ENCODE peak calls at places on chromosomes 13 and 19, in ten cellular contexts. M, O, P, U, J, B, Q, Y, N and C are unnamed samples.

GRCh38 chr19:48632692-48633147 is 4.5 kb downstream of the DBP start:
- DNase-seq in M (no peak), O (no peak), P (no peak), U (no peak), J (no peak), B (no peak), Q (no peak), Y (no peak), N (no peak), C (no peak)

GRCh38 chr13:97568850-97569249 is 134.9 kb downstream of the RAP2A start:
- DNase-seq in M (no peak), O (no peak), P (no peak), U (no peak), J (no peak), B (no peak), Q (no peak), Y (no peak), N (no peak), C (no peak)

GRCh38 chr13:91346062-91346461 is 1.4 kb upstream of the MIR17HG start:
- DNase-seq in M (no peak), O (no peak), P (no peak), U (no peak), J (no peak), B (no peak), Q (no peak), Y (no peak), N (no peak), C (no peak)

GRCh38 chr19:42697884-42698283 is 42.4 kb downstream of the PSG3 start:
- DNase-seq in M (no peak), O (no peak), P (no peak), U (no peak), J (no peak), B (no peak), Q (no peak), Y (peak; percentile 22), N (no peak), C (no peak)

GRCh38 chr13:94997126-94997525 is 284.8 kb upstream of the SOX21 start:
- DNase-seq in M (no peak), O (no peak), P (no peak), U (no peak), J (no peak), B (no peak), Q (no peak), Y (no peak), N (no peak), C (no peak)

GRCh38 chr13:66208589-66208988 is 1021.5 kb downstream of the PCDH9 start:
- DNase-seq in M (no peak), O (no peak), P (no peak), U (no peak), J (no peak), B (no peak), Q (no peak), Y (no peak), N (no peak), C (no peak)

GRCh38 chr19:29683009-29683408 is 17.7 kb downstream of the PLEKHF1 start:
- DNase-seq in M (no peak), O (no peak), P (no peak), U (peak; percentile 92), J (no peak), B (no peak), Q (no peak), Y (no peak), N (no peak), C (peak; percentile 60)

GRCh38 chr13:30918662-30919405 is 12.8 kb downstream of the MEDAG start:
- DNase-seq in M (no peak), O (no peak), P (no peak), U (no peak), J (no peak), B (no peak), Q (no peak), Y (peak; percentile 48), N (no peak), C (no peak)

GRCh38 chr13:88068975-88069374 is 397.8 kb downstream of the SLITRK5 start:
- DNase-seq in M (peak; percentile 9), O (no peak), P (no peak), U (no peak), J (peak; percentile 35), B (peak; percentile 23), Q (no peak), Y (no peak), N (no peak), C (no peak)

GRCh38 chr19:32688315-32688714 is 3.3 kb upstream of the NUDT19 start:
- DNase-seq in M (no peak), O (no peak), P (no peak), U (no peak), J (no peak), B (no peak), Q (no peak), Y (no peak), N (no peak), C (no peak)